ENCODE peak calls at places on chromosomes 7 and 10, in seven cellular contexts. One of them, this sample, is unnamed.

GRCh38 chr7:128740996-128741395 is 1.8 kb downstream of the CALU start:
- DNase-seq in transverse colon: no peak
- DNase-seq in GM12878: no peak
- DNase-seq in upper lobe of left lung: no peak
- DNase-seq in sigmoid colon: no peak
- DNase-seq in H1: no peak
- DNase-seq in K562: no peak
- DNase-seq in this sample: no peak

GRCh38 chr7:158074896-158075632 is 512.6 kb downstream of the PTPRN2 start:
- DNase-seq in transverse colon: no peak
- DNase-seq in GM12878: no peak
- DNase-seq in upper lobe of left lung: no peak
- DNase-seq in sigmoid colon: peak
- DNase-seq in H1: no peak
- DNase-seq in K562: no peak
- DNase-seq in this sample: no peak

GRCh38 chr10:4144802-4145201 is 359.8 kb upstream of the KLF6 start:
- DNase-seq in transverse colon: no peak
- DNase-seq in GM12878: no peak
- DNase-seq in upper lobe of left lung: no peak
- DNase-seq in sigmoid colon: no peak
- DNase-seq in H1: no peak
- DNase-seq in K562: no peak
- DNase-seq in this sample: no peak

GRCh38 chr7:10122573-10123100 is 851.0 kb upstream of the PHF14 start:
- DNase-seq in transverse colon: no peak
- DNase-seq in GM12878: no peak
- DNase-seq in upper lobe of left lung: no peak
- DNase-seq in sigmoid colon: no peak
- DNase-seq in H1: no peak
- DNase-seq in K562: no peak
- DNase-seq in this sample: no peak

GRCh38 chr7:114392686-114393085 is 21.9 kb upstream of the FOXP2 start:
- DNase-seq in transverse colon: no peak
- DNase-seq in GM12878: no peak
- DNase-seq in upper lobe of left lung: no peak
- DNase-seq in sigmoid colon: no peak
- DNase-seq in H1: no peak
- DNase-seq in K562: no peak
- DNase-seq in this sample: no peak

GRCh38 chr7:90631502-90631901 is 35.4 kb downstream of the CDK14 start:
- DNase-seq in transverse colon: no peak
- DNase-seq in GM12878: no peak
- DNase-seq in upper lobe of left lung: no peak
- DNase-seq in sigmoid colon: no peak
- DNase-seq in H1: no peak
- DNase-seq in K562: no peak
- DNase-seq in this sample: no peak

GRCh38 chr10:73797324-73798025 is 12.1 kb downstream of the ZSWIM8 start:
- DNase-seq in transverse colon: no peak
- DNase-seq in GM12878: no peak
- DNase-seq in upper lobe of left lung: no peak
- DNase-seq in sigmoid colon: peak
- DNase-seq in H1: no peak
- DNase-seq in K562: no peak
- DNase-seq in this sample: no peak

GRCh38 chr10:69901623-69902505 is 100.2 kb downstream of the COL13A1 start:
- DNase-seq in transverse colon: peak
- DNase-seq in GM12878: no peak
- DNase-seq in upper lobe of left lung: no peak
- DNase-seq in sigmoid colon: no peak
- DNase-seq in H1: peak
- DNase-seq in K562: peak
- DNase-seq in this sample: peak

GRCh38 chr10:86944907-86945306 is 12.5 kb downstream of the MMRN2 start:
- DNase-seq in transverse colon: no peak
- DNase-seq in GM12878: no peak
- DNase-seq in upper lobe of left lung: no peak
- DNase-seq in sigmoid colon: peak
- DNase-seq in H1: no peak
- DNase-seq in K562: no peak
- DNase-seq in this sample: no peak

GRCh38 chr10:30821269-30821993 is 191.9 kb upstream of the LYZL2 start:
- DNase-seq in transverse colon: no peak
- DNase-seq in GM12878: no peak
- DNase-seq in upper lobe of left lung: no peak
- DNase-seq in sigmoid colon: no peak
- DNase-seq in H1: no peak
- DNase-seq in K562: peak
- DNase-seq in this sample: no peak

GRCh38 chr7:126398851-126399529 is 853.8 kb downstream of the GRM8 start:
- DNase-seq in transverse colon: no peak
- DNase-seq in GM12878: no peak
- DNase-seq in upper lobe of left lung: no peak
- DNase-seq in sigmoid colon: no peak
- DNase-seq in H1: no peak
- DNase-seq in K562: no peak
- DNase-seq in this sample: no peak

GRCh38 chr10:71213761-71214440 is 1.5 kb downstream of the UNC5B start:
- DNase-seq in transverse colon: peak
- DNase-seq in GM12878: no peak
- DNase-seq in upper lobe of left lung: peak
- DNase-seq in sigmoid colon: no peak
- DNase-seq in H1: no peak
- DNase-seq in K562: peak
- DNase-seq in this sample: no peak

GRCh38 chr10:119346063-119346835 is 138.9 kb downstream of the GRK5 start:
- DNase-seq in transverse colon: no peak
- DNase-seq in GM12878: no peak
- DNase-seq in upper lobe of left lung: no peak
- DNase-seq in sigmoid colon: no peak
- DNase-seq in H1: no peak
- DNase-seq in K562: no peak
- DNase-seq in this sample: peak

GRCh38 chr10:132207536-132208488 is 21.1 kb downstream of the DPYSL4 start:
- DNase-seq in transverse colon: no peak
- DNase-seq in GM12878: no peak
- DNase-seq in upper lobe of left lung: peak
- DNase-seq in sigmoid colon: no peak
- DNase-seq in H1: no peak
- DNase-seq in K562: no peak
- DNase-seq in this sample: no peak

GRCh38 chr10:70418713-70419112 is 14.8 kb downstream of the EIF4EBP2 start:
- DNase-seq in transverse colon: no peak
- DNase-seq in GM12878: no peak
- DNase-seq in upper lobe of left lung: no peak
- DNase-seq in sigmoid colon: no peak
- DNase-seq in H1: no peak
- DNase-seq in K562: no peak
- DNase-seq in this sample: no peak

GRCh38 chr7:36661135-36661840 is 63.0 kb downstream of the AOAH start:
- DNase-seq in transverse colon: peak
- DNase-seq in GM12878: no peak
- DNase-seq in upper lobe of left lung: no peak
- DNase-seq in sigmoid colon: no peak
- DNase-seq in H1: no peak
- DNase-seq in K562: no peak
- DNase-seq in this sample: no peak

GRCh38 chr7:20158684-20159083 is 58.5 kb downstream of the MACC1 start:
- DNase-seq in transverse colon: no peak
- DNase-seq in GM12878: no peak
- DNase-seq in upper lobe of left lung: no peak
- DNase-seq in sigmoid colon: no peak
- DNase-seq in H1: no peak
- DNase-seq in K562: no peak
- DNase-seq in this sample: no peak

GRCh38 chr7:5278781-5279180 is 4.0 kb upstream of the SLC29A4 start:
- DNase-seq in transverse colon: no peak
- DNase-seq in GM12878: no peak
- DNase-seq in upper lobe of left lung: no peak
- DNase-seq in sigmoid colon: no peak
- DNase-seq in H1: no peak
- DNase-seq in K562: no peak
- DNase-seq in this sample: no peak
- TF ChIP-seq EP300 in transverse colon: no peak
- TF ChIP-seq EP300 in GM12878: no peak
- TF ChIP-seq EP300 in upper lobe of left lung: no peak
- TF ChIP-seq EP300 in sigmoid colon: no peak
- TF ChIP-seq EP300 in H1: no peak
- TF ChIP-seq EP300 in K562: no peak
- TF ChIP-seq EP300 in this sample: no peak

DNA sequence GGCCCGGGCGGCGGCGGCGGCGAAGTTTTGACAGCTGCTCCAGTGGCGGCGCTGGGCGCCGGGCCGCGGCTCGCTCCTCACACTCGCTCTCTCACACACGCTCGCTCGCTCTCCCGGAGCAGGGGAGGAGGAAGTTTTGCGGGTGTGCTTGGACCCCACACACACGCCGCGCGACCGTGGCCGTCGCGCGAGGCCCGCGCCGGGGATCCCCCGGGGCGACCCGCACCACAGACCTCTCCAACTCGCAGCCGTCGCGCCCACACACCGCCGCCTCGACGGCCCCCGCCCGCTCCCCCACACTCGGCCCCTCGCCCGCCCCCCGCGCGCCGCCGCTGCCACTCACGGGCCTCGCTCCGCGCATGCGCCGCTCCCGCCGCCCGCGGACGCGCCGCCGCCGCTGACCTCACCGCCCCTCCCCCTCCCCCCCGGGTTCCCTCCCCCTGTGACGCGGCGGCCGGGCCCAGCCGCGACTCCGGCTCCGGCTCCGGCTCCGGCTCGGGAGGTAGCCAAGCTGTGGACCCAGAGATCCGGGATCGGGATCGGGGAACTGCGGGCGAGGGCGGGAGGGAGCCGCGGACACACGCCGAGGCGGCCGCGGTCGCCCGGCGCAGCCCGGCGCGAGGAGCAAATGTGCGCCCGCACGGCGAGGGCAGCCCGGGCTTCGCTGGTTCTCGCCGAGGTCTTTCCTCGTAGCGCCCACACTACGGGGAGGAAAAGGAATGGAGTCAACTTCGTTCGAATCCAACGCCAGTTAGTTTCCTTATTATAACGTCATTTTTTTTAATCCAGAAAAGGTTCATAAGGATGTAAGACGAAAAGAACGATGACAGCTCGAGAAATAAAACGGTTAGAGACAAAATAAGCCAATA is 710 bp upstream of the KMT2C start:
- DNase-seq in transverse colon: peak
- DNase-seq in GM12878: no peak
- DNase-seq in upper lobe of left lung: peak
- DNase-seq in sigmoid colon: peak
- DNase-seq in H1: peak
- DNase-seq in K562: peak
- DNase-seq in this sample: peak
- TF ChIP-seq POLR2AphosphoS5 in transverse colon: no peak
- TF ChIP-seq POLR2AphosphoS5 in GM12878: no peak
- TF ChIP-seq POLR2AphosphoS5 in upper lobe of left lung: peak
- TF ChIP-seq POLR2AphosphoS5 in sigmoid colon: peak
- TF ChIP-seq POLR2AphosphoS5 in H1: no peak
- TF ChIP-seq POLR2AphosphoS5 in K562: peak
- TF ChIP-seq POLR2AphosphoS5 in this sample: peak

DNA sequence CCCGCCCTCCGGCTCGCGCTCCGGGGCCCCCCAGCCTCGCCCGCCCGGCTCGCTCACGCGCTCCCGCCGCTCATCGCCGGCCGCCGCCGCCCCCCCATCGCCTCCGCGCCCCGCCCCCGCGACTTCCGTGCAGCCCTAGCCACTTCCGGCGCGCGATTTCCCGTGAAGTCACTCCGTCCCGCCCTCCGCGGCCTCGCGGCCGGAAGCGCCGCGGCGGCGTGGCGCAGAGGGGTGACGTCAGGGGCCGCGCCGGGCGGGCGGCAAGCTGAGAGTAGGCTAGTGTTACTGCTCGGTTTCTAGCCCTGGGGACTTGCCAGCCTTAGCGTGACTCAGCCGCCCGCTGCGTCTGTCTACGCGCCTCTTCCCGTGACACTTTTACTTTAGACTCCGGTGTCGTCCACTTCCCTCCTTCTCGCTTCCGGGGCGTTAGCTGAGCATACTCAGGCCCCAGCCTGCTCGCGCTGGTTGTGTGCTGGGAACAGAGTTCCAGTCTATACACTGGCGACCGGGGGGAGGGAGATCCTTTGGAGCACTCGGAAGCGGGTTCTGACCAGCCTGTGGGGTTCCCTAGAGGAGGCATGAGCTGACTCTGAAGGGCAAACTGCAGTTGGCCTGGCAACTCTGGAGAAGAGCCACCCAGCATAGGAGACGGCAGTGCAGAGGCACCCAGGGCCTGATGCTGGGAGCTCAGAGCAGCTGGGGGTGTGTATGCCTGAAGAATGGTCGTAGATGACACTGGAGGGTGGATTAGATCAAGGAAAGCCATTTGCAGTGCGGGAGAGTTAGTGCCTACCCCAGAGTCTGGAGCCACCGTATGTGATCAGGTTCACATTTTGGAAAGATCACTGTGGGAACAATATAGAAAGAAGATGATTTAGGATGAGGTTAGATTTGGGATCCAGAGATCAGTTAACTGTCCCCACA is at the start of gene PURB:
- DNase-seq in transverse colon: peak
- DNase-seq in GM12878: peak
- DNase-seq in upper lobe of left lung: peak
- DNase-seq in sigmoid colon: peak
- DNase-seq in H1: peak
- DNase-seq in K562: peak
- DNase-seq in this sample: peak
- TF ChIP-seq EP300 in transverse colon: peak
- TF ChIP-seq EP300 in GM12878: peak
- TF ChIP-seq EP300 in upper lobe of left lung: no peak
- TF ChIP-seq EP300 in sigmoid colon: peak
- TF ChIP-seq EP300 in H1: peak
- TF ChIP-seq EP300 in K562: peak
- TF ChIP-seq EP300 in this sample: no peak

GRCh38 chr10:1033601-1034000 is 7.9 kb upstream of the IDI2 start:
- DNase-seq in transverse colon: no peak
- DNase-seq in GM12878: no peak
- DNase-seq in upper lobe of left lung: no peak
- DNase-seq in sigmoid colon: no peak
- DNase-seq in H1: no peak
- DNase-seq in K562: no peak
- DNase-seq in this sample: no peak
- TF ChIP-seq POLR2AphosphoS5 in transverse colon: no peak
- TF ChIP-seq POLR2AphosphoS5 in GM12878: no peak
- TF ChIP-seq POLR2AphosphoS5 in upper lobe of left lung: no peak
- TF ChIP-seq POLR2AphosphoS5 in sigmoid colon: no peak
- TF ChIP-seq POLR2AphosphoS5 in H1: no peak
- TF ChIP-seq POLR2AphosphoS5 in K562: no peak
- TF ChIP-seq POLR2AphosphoS5 in this sample: no peak

DNA sequence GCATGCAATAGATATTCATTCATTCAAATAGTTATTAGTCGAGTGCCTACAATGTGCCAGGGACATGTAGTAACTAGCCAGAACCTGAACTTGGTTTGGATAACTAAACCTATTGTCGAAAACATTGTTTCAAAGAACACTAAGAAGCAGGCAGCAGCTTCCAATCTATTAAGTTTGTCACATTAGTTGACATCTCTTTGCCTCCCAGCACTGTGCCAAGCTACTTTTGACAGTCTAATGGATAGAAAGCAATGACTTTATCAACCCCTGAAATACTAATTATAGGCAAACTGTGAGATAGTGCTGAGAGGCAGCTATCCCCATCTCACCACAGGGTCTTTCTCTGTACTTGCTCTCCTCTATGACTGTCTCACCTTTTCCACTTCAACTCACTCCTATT is 22.4 kb upstream of the RELN start:
- DNase-seq in transverse colon: no peak
- DNase-seq in GM12878: no peak
- DNase-seq in upper lobe of left lung: no peak
- DNase-seq in sigmoid colon: no peak
- DNase-seq in H1: no peak
- DNase-seq in K562: no peak
- DNase-seq in this sample: no peak
- TF ChIP-seq EP300 in transverse colon: no peak
- TF ChIP-seq EP300 in GM12878: no peak
- TF ChIP-seq EP300 in upper lobe of left lung: no peak
- TF ChIP-seq EP300 in sigmoid colon: no peak
- TF ChIP-seq EP300 in H1: no peak
- TF ChIP-seq EP300 in K562: no peak
- TF ChIP-seq EP300 in this sample: no peak